ENCODE peak calls at places on chromosomes 1 and 21, in six cellular contexts. E, R, Q, U, X and L are unnamed samples.

GRCh38 chr1:214466759-214467585 is 84.4 kb downstream of the PTPN14 start:
- DNase-seq in E (no peak), R (no peak), Q (no peak), U (no peak), X (no peak), L (no peak)

GRCh38 chr1:116666747-116667576 is 571 bp downstream of the IGSF3 start:
- DNase-seq in E (peak), R (no peak), Q (no peak), U (no peak), X (no peak), L (no peak)

GRCh38 chr1:21574464-21575151 is 65.4 kb downstream of the ALPL start:
- DNase-seq in E (peak), R (no peak), Q (peak), U (peak), X (no peak), L (peak)

GRCh38 chr1:153506831-153507413 is 28.9 kb downstream of the S100A6 start:
- DNase-seq in E (peak), R (peak), Q (peak), U (peak), X (no peak), L (peak)

GRCh38 chr1:27444632-27445031 is 45.3 kb downstream of the WASF2 start:
- DNase-seq in E (no peak), R (no peak), Q (no peak), U (no peak), X (no peak), L (no peak)

GRCh38 chr1:28066393-28067154 is 21.8 kb downstream of the EYA3 start:
- DNase-seq in E (no peak), R (no peak), Q (no peak), U (no peak), X (no peak), L (no peak)

GRCh38 chr1:47409311-47410085 is 6.6 kb upstream of the FOXE3 start:
- DNase-seq in E (peak), R (peak), Q (no peak), U (peak), X (no peak), L (no peak)

GRCh38 chr1:236338096-236338495 is 56.0 kb upstream of the EDARADD start:
- DNase-seq in E (peak), R (no peak), Q (no peak), U (no peak), X (no peak), L (no peak)

GRCh38 chr1:44605904-44606615 is 68.2 kb downstream of the TMEM53 start:
- DNase-seq in E (peak), R (no peak), Q (no peak), U (no peak), X (no peak), L (no peak)

GRCh38 chr1:32241011-32241763 is 5.8 kb upstream of the FAM167B start:
- DNase-seq in E (peak), R (peak), Q (peak), U (peak), X (no peak), L (peak)

GRCh38 chr1:56509713-56510641 is 69.4 kb downstream of the PLPP3 start:
- DNase-seq in E (no peak), R (no peak), Q (no peak), U (no peak), X (no peak), L (peak)

GRCh38 chr1:62946516-62946915 is 162.6 kb downstream of the ATG4C start:
- DNase-seq in E (no peak), R (no peak), Q (no peak), U (no peak), X (no peak), L (no peak)

GRCh38 chr1:85343612-85344255 is 67.3 kb upstream of the BCL10 start:
- DNase-seq in E (peak), R (no peak), Q (no peak), U (no peak), X (no peak), L (no peak)

GRCh38 chr1:111222308-111223125 is 5.0 kb upstream of the CHI3L2 start:
- DNase-seq in E (peak), R (peak), Q (peak), U (peak), X (peak), L (peak)

GRCh38 chr1:245611251-245611650 is 456.5 kb downstream of the KIF26B start:
- DNase-seq in E (no peak), R (no peak), Q (no peak), U (no peak), X (no peak), L (no peak)

GRCh38 chr1:199336745-199337640 is 690.5 kb upstream of the NR5A2 start:
- DNase-seq in E (no peak), R (no peak), Q (no peak), U (no peak), X (no peak), L (no peak)

GRCh38 chr1:229438021-229438420 is 4.1 kb upstream of the ACTA1 start:
- DNase-seq in E (no peak), R (no peak), Q (no peak), U (no peak), X (no peak), L (no peak)

GRCh38 chr1:156738916-156739315 is 2.0 kb downstream of the MRPL24 start:
- DNase-seq in E (no peak), R (no peak), Q (no peak), U (no peak), X (no peak), L (no peak)

GRCh38 chr1:3063379-3064295 is 5.4 kb upstream of the PRDM16 start:
- DNase-seq in E (no peak), R (no peak), Q (peak), U (no peak), X (no peak), L (no peak)

GRCh38 chr1:206002833-206003532 is at the start of gene RAB7B:
- DNase-seq in E (peak), R (peak), Q (peak), U (peak), X (no peak), L (peak)

GRCh38 chr21:38984982-38985422 is 179.3 kb downstream of the ETS2 start:
- DNase-seq in E (peak), R (no peak), Q (peak), U (no peak), X (no peak), L (no peak)

GRCh38 chr1:157249326-157249725 is 111.1 kb upstream of the ETV3 start:
- DNase-seq in E (no peak), R (no peak), Q (no peak), U (peak), X (no peak), L (no peak)

GRCh38 chr1:110430366-110430765 is 20.6 kb upstream of the PROK1 start:
- DNase-seq in E (no peak), R (no peak), Q (no peak), U (no peak), X (no peak), L (no peak)

GRCh38 chr1:89363196-89363595 is 663 bp upstream of the GBP6 start:
- DNase-seq in E (peak), R (no peak), Q (no peak), U (no peak), X (no peak), L (no peak)

GRCh38 chr1:23417570-23417969 is 7.0 kb downstream of the TCEA3 start:
- DNase-seq in E (peak), R (no peak), Q (no peak), U (no peak), X (no peak), L (peak)

GRCh38 chr1:22700121-22700520 is 10.5 kb upstream of the EPHB2 start:
- DNase-seq in E (no peak), R (no peak), Q (no peak), U (no peak), X (no peak), L (no peak)

GRCh38 chr21:42652527-42653491 is 612 bp upstream of the PDE9A start:
- DNase-seq in E (peak), R (peak), Q (peak), U (peak), X (no peak), L (peak)

GRCh38 chr1:20366766-20367602 is 76.3 kb downstream of the VWA5B1 start:
- DNase-seq in E (peak), R (no peak), Q (peak), U (peak), X (no peak), L (peak)

GRCh38 chr1:212908971-212909370 is 41.4 kb upstream of the VASH2 start:
- DNase-seq in E (no peak), R (no peak), Q (no peak), U (no peak), X (no peak), L (no peak)

GRCh38 chr1:169676001-169676400 is 35.4 kb downstream of the SELL start:
- DNase-seq in E (peak), R (no peak), Q (no peak), U (no peak), X (no peak), L (no peak)

GRCh38 chr1:12435639-12436344 is 182.2 kb downstream of the DHRS3 start:
- DNase-seq in E (no peak), R (no peak), Q (no peak), U (no peak), X (no peak), L (no peak)

GRCh38 chr1:64846573-64847430 is 101.9 kb downstream of the RAVER2 start:
- DNase-seq in E (no peak), R (no peak), Q (no peak), U (no peak), X (no peak), L (no peak)

GRCh38 chr1:198272492-198272891 is 115.7 kb downstream of the NEK7 start:
- DNase-seq in E (peak), R (no peak), Q (no peak), U (no peak), X (no peak), L (no peak)

GRCh38 chr1:166813508-166814223 is 25.6 kb upstream of the POGK start:
- DNase-seq in E (no peak), R (no peak), Q (no peak), U (no peak), X (no peak), L (no peak)

GRCh38 chr1:81848880-81849500 is 48.3 kb downstream of the ADGRL2 start:
- DNase-seq in E (no peak), R (no peak), Q (no peak), U (no peak), X (no peak), L (no peak)

GRCh38 chr1:157307491-157307890 is 169.3 kb upstream of the ETV3 start:
- DNase-seq in E (no peak), R (no peak), Q (no peak), U (no peak), X (no peak), L (no peak)

DNA sequence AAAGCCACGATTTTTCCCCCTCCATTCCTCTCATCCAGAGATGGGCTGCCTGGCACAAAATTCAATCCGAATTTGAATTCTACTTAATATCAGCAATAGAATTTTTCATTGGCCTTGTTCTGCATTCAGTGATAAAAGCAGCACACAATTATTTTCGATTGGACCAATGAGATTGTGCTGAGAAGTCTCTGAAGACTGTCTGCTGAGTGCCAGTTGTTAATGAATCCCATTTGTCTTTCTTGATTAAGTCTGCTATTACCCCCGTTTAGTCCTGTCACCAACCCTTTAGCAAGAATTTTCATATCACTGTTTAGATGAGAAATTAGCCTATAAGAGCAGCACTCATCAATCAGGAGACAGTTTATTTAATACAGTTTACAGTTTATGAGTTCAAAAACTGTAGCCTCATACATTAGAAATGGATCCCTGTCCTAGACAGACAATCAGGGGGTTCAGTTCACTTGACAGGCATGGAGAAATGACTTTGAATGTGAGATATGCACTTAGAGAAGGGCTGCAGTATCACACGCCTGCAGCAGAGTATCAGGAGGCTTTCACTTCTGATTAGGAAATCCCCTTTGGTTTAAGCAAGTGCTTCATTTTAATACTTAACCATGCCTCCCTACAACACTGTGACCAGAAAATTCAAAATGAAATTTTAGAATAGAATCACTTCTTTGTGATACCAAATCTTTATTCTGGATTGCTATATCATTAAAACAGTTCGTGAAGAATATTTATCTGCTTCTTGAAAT is 304.7 kb upstream of the PTBP2 start:
- DNase-seq in E (peak), R (no peak), Q (no peak), U (no peak), X (no peak), L (no peak)
- H3K4me3 ChIP-seq in E (peak), R (no peak), Q (no peak), U (no peak), X (no peak), L (no peak)

DNA sequence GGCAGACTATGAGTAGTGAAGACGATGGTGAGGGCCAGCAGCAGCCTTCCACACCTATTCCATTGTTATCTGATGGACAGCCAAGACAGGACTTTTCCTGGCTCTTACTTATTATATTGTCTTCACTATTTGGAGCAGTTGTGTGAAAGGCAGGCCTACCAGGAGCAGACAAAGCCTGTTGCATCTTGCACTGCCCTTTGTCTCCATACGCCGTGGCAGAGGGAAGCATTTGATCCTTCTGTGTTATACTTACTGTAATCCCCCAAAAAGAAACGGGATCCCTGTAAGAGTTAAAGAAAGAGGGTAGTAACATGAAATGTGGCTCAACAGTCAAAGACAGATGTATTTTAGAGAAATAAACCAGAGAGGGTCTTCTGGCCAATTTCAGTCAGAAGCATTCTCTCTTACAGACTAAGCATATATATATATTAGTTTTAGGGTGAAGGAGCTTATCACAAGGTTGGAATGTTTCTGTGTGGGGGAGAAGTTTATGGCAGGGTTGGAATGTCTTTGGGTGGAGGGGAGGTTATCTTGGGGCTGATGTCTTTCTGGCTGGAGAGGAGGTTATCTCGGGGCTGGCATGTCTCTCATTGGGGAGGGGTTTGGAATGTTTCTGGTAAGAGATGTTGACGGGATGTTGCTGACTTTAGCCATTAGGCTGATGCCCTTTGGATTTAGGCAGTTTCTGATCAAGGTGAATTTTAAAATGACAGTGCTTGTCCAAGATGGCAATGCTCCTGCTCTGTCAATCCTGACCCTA is 23.4 kb upstream of the HSD3B1 start:
- DNase-seq in E (no peak), R (no peak), Q (no peak), U (no peak), X (no peak), L (no peak)
- H3K27ac ChIP-seq in E (no peak), R (no peak), Q (no peak), U (no peak), X (no peak), L (no peak)

GRCh38 chr1:234780112-234780511 is 170.1 kb upstream of the IRF2BP2 start:
- DNase-seq in E (no peak), R (no peak), Q (no peak), U (peak), X (no peak), L (no peak)

GRCh38 chr1:234779160-234779538 is 169.2 kb upstream of the IRF2BP2 start:
- DNase-seq in E (no peak), R (no peak), Q (peak), U (peak), X (no peak), L (no peak)

GRCh38 chr1:234776875-234777849 is 167.2 kb upstream of the IRF2BP2 start:
- DNase-seq in E (no peak), R (no peak), Q (no peak), U (peak), X (no peak), L (no peak)

GRCh38 chr1:234777850-234778214 is 167.9 kb upstream of the IRF2BP2 start:
- DNase-seq in E (no peak), R (no peak), Q (no peak), U (peak), X (no peak), L (no peak)

DNA sequence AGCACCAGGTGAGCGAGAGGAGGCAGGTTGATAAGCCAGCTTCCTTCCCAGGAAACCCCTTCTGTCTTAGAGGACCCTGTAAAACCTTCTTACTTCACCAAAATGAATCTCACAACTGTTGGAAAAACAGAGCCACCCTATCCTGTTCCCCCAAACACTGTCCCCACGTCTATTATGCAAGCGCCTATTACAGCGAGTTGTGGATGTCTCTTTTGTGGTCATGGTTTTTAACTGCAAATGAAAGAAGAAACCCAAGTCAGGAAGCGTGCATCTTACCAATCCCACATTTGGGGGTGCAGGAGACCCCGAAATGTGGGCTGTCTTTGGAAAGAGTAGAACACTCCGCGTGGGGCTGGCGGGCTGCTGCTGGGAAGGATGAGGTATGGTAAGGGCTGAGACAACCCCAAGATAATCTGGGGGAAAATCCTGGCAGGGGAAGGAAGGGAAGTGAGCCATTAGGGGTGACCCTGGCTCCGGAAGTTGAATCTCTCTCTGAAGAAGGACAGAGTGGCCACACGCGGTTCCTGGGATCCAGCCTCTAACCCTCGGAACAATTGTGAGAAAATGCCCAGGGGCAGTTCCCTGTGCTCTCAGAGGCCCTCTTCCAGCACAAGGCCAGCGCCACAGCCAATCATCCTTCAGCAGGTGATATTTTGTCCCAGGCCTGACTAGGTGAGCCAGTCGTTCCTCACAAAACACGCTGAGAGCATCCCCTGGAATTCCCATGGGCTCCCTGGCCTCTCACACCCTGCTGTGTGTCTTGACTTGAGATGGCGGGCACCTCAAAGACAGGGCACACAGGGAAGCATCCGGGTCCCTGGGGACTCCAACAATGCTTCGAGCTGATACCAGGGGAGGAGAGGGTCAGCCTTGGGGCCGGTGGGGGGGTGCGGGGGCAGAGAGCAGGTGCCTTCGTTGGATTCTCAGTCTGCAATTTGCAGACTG is 168.5 kb upstream of the IRF2BP2 start:
- DNase-seq in E (no peak), R (peak), Q (peak), U (peak), X (no peak), L (no peak)
- H3K4me3 ChIP-seq in E (no peak), R (no peak), Q (no peak), U (no peak), X (no peak), L (no peak)

DNA sequence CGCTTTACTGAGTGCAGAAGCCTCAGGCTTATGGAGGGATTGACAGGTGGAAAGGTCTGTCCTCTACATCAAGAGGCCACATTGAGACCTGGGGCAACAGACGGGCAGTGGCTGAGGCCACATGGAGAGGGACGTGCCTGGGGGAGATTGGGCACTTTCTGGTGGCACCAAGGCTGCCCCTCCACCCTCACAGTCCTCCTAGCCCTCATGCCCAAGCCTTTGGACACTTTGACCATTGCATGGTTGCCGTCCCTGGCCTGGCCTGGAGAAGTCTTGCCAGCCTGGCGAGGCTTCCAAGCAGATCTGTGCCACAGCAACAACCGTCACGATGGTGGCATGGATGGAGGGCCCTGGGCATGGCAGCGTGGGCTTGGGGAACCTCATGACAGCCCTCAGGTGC is 192.1 kb upstream of the VAMP3 start:
- DNase-seq in E (no peak), R (no peak), Q (peak), U (no peak), X (no peak), L (no peak)
- H3K27ac ChIP-seq in E (no peak), R (no peak), Q (no peak), U (no peak), X (no peak), L (no peak)